ENCODE peak calls at places on chromosomes 12 and 14, in seven cellular contexts. N is OCI-LY7, R is hepatocyte, K is GM23338, B is MM.1S, L is HCT116, F is SK-N-SH. U is an unnamed sample.

GRCh38 chr12:75389061-75389460 is 1.8 kb upstream of the GLIPR1L2 start:
- DNase-seq in N (no peak), R (no peak), K (no peak), B (no peak), L (peak), F (peak), U (peak)

GRCh38 chr12:124523071-124523470 is 44.3 kb downstream of the NCOR2 start:
- DNase-seq in N (no peak), R (no peak), K (no peak), B (no peak), L (no peak), F (no peak), U (peak)

GRCh38 chr12:104281636-104282035 is 21.9 kb upstream of the EID3 start:
- DNase-seq in N (no peak), R (no peak), K (no peak), B (no peak), L (no peak), F (no peak), U (peak)

GRCh38 chr12:65010437-65010836 is 110.7 kb downstream of the WIF1 start:
- DNase-seq in N (no peak), R (no peak), K (no peak), B (no peak), L (no peak), F (no peak), U (no peak)

GRCh38 chr14:21123429-21123828 is 22.6 kb downstream of the TMEM253 start:
- DNase-seq in N (no peak), R (no peak), K (no peak), B (no peak), L (no peak), F (no peak), U (no peak)

GRCh38 chr12:104673294-104674062 is 216.7 kb downstream of the CHST11 start:
- DNase-seq in N (no peak), R (no peak), K (no peak), B (no peak), L (no peak), F (peak), U (peak)

GRCh38 chr12:1744932-1745331 is 54.1 kb downstream of the ADIPOR2 start:
- DNase-seq in N (no peak), R (no peak), K (peak), B (no peak), L (no peak), F (no peak), U (peak)

GRCh38 chr14:32203928-32204357 is 874 bp upstream of the RNU6-8 start:
- DNase-seq in N (no peak), R (no peak), K (peak), B (no peak), L (no peak), F (peak), U (no peak)

GRCh38 chr14:72808564-72808963 is 85.3 kb downstream of the DPF3 start:
- DNase-seq in N (no peak), R (no peak), K (no peak), B (no peak), L (no peak), F (no peak), U (no peak)

GRCh38 chr12:32217354-32218310 is 111.0 kb downstream of the BICD1 start:
- DNase-seq in N (peak), R (no peak), K (no peak), B (no peak), L (no peak), F (no peak), U (peak)

GRCh38 chr12:30548203-30548602 is 147.5 kb downstream of the IPO8 start:
- DNase-seq in N (no peak), R (no peak), K (no peak), B (no peak), L (no peak), F (no peak), U (no peak)

GRCh38 chr12:38589310-38589632 is 272.7 kb downstream of the ALG10B start:
- DNase-seq in N (no peak), R (no peak), K (no peak), B (no peak), L (no peak), F (no peak), U (no peak)

GRCh38 chr12:115998789-115999478 is 278.6 kb downstream of the MED13L start:
- DNase-seq in N (no peak), R (no peak), K (no peak), B (no peak), L (no peak), F (no peak), U (no peak)

GRCh38 chr12:119693006-119693405 is 25.1 kb downstream of the PRKAB1 start:
- DNase-seq in N (no peak), R (peak), K (no peak), B (no peak), L (no peak), F (peak), U (peak)

DNA sequence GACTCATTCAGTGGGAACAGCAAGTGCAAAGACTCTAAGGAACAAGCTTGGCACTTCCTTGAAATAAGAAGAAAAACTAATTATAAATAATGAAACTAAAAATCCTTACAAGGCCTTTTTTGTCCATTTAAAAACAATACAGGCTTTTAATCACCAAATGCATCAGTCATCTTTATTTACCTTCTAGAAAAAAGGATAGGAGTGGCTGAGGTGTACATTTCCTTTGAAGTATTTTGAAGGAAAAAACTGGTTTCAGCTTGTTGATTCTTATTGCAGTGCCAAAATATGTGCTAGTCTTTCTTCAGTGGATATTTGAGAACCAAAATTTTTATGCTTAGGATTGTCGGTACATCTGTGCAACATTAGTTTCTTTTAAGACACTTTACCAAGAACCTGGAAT is 29.8 kb downstream of the MED21 start:
- DNase-seq in N (no peak), R (no peak), K (no peak), B (no peak), L (no peak), F (no peak), U (no peak)
- H2AFZ ChIP-seq in N (no peak), R (no peak), K (no peak), B (no peak), L (no peak), F (no peak), U (no peak)

DNA sequence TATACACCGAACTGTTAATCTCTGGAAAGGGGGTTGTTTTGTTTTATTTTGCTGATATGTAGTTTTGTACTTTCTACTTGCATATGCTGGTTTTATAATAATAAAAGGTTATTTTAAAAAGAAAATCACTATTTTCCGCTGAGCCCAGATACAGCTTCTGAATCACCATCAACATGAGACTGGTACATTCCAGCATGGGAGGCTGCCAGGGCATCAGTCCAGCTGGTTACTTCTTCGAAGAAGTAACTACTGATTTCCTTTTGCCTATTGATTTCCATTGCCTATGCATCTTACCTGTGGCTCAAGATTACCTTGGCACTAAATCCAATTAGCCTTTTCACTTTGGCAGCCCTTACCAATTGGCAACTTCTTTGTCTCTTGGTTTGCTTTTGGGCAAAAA is 11.7 kb upstream of the OSBPL8 start:
- DNase-seq in N (no peak), R (no peak), K (no peak), B (no peak), L (no peak), F (no peak), U (peak)
- TF ChIP-seq EZH2phosphoT487 in N (no peak), R (no peak), K (no peak), B (no peak), L (no peak), F (no peak), U (no peak)

DNA sequence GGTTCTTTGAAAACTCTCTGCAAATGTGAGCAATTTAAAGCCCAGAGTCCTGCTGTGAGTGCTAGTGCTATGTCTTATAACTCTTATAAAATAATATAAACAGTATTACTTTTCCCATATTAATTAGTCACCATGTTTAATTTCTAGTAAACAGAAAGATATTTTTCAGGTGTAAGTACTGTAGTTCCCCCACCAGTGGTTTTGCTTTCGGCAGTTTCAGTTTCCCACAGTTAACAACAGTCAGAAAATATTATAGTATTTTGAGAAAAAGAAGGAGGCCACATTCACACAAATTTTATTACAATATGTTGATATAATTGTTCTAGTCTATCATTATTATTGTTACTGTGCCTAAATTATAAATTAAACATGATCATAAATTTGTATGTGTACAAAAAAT is 800.5 kb downstream of the LRFN5 start:
- DNase-seq in N (no peak), R (no peak), K (no peak), B (peak), L (no peak), F (no peak), U (no peak)
- H2AFZ ChIP-seq in N (no peak), R (no peak), K (no peak), B (no peak), L (no peak), F (no peak), U (no peak)

GRCh38 chr12:122166422-122167327 is 7.3 kb downstream of the IL31 start:
- DNase-seq in N (no peak), R (no peak), K (no peak), B (no peak), L (no peak), F (no peak), U (no peak)
- TF ChIP-seq EZH2phosphoT487 in N (no peak), R (no peak), K (no peak), B (no peak), L (no peak), F (no peak), U (no peak)

GRCh38 chr14:22854963-22855724 is 16.4 kb upstream of the LRP10 start:
- DNase-seq in N (no peak), R (peak), K (peak), B (no peak), L (no peak), F (no peak), U (no peak)

GRCh38 chr14:22852940-22853767 is 16.8 kb downstream of the MMP14 start:
- DNase-seq in N (peak), R (peak), K (peak), B (peak), L (peak), F (peak), U (peak)

GRCh38 chr14:22849212-22849819 is 12.9 kb downstream of the MMP14 start:
- DNase-seq in N (no peak), R (no peak), K (peak), B (no peak), L (no peak), F (peak), U (peak)

GRCh38 chr14:22850944-22851790 is 14.8 kb downstream of the MMP14 start:
- DNase-seq in N (no peak), R (peak), K (no peak), B (no peak), L (no peak), F (no peak), U (peak)

DNA sequence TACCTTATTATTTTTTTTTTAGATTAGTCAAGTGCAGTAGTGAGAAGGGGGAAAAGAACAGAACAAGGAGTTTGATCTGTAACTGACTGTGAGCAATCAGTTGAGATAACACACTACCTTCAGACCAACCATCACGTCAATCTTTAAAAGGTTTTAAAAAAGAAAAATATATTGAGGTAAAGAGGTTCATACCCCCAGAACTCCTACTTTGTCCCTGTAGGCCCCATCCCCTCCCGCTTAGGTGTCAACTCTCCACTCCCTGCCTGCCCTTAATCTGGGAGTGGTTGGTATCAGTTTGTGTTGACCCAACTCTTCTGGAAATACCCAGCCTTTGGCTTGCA is 16.2 kb downstream of the MMP14 start:
- DNase-seq in N (no peak), R (no peak), K (no peak), B (no peak), L (no peak), F (no peak), U (no peak)
- H2AFZ ChIP-seq in N (peak), R (no peak), K (peak), B (peak), L (peak), F (peak), U (peak)

GRCh38 chr12:113016796-113017195 is 38.5 kb downstream of the OAS2 start:
- DNase-seq in N (no peak), R (no peak), K (no peak), B (no peak), L (no peak), F (no peak), U (no peak)
- TF ChIP-seq EZH2phosphoT487 in N (no peak), R (no peak), K (no peak), B (no peak), L (no peak), F (no peak), U (no peak)

DNA sequence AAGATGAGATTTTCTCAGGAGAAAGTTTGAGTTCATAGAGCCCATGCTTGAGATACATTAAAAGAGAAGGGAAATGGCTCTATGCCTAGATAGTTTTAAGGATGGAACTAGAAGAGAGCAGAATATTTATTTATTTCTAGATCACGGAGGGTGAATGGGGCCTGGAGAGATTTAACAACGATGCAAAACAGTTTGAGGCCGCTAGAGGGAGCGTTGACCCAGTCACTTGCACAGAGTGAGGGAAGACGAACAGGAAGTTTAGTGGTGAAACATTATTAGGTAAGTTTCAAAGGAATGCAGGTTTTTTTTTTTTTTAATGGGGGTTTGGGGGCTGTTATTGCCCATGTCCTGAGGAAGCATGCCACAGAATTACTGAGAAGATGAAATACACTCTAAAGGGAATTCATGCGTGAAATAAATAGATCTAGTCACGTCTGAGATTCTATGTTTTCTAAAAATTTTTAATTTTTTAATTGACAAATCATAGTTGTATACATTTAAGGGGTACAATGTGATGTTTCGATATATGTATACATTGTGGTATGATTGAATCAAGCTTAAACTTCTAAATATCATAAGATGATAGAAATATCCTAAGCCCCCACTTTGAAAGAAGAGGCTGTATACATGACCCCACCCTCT is 14.8 kb upstream of the PPP1R1A start:
- DNase-seq in N (peak), R (peak), K (peak), B (peak), L (peak), F (peak), U (peak)
- H2AFZ ChIP-seq in N (no peak), R (no peak), K (no peak), B (no peak), L (peak), F (no peak), U (no peak)

GRCh38 chr12:28966049-28966778 is 182.9 kb upstream of the FAR2 start:
- DNase-seq in N (no peak), R (no peak), K (no peak), B (no peak), L (no peak), F (no peak), U (no peak)

GRCh38 chr12:28958553-28959195 is 190.4 kb upstream of the FAR2 start:
- DNase-seq in N (no peak), R (no peak), K (no peak), B (no peak), L (no peak), F (no peak), U (peak)

GRCh38 chr12:28961948-28962384 is 187.1 kb upstream of the FAR2 start:
- DNase-seq in N (no peak), R (no peak), K (no peak), B (peak), L (no peak), F (no peak), U (no peak)

GRCh38 chr12:28967426-28967825 is 181.7 kb upstream of the FAR2 start:
- DNase-seq in N (no peak), R (no peak), K (no peak), B (no peak), L (no peak), F (no peak), U (no peak)

GRCh38 chr12:28963554-28963953 is 185.5 kb upstream of the FAR2 start:
- DNase-seq in N (peak), R (peak), K (peak), B (peak), L (peak), F (no peak), U (peak)
- TF ChIP-seq EZH2phosphoT487 in N (no peak), R (no peak), K (no peak), B (no peak), L (no peak), F (no peak), U (no peak)